ENCODE peak calls at places on chromosome 1, in four cellular contexts. One of them, this sample, is unnamed.

GRCh38 chr1:187689137-187689536 is 860.4 kb downstream of the PLA2G4A start:
- DNase-seq in HepG2: no peak
- DNase-seq in K562: no peak
- DNase-seq in GM12878: no peak
- DNase-seq in this sample: no peak

GRCh38 chr1:166975361-166976129 is at the start of gene ILDR2:
- DNase-seq in K562: peak; percentile 78
- DNase-seq in HepG2: no peak
- DNase-seq in GM12878: no peak
- DNase-seq in this sample: peak; percentile 68

GRCh38 chr1:243264718-243265117 is 8.9 kb downstream of the SDCCAG8 start:
- DNase-seq in GM12878: no peak
- DNase-seq in HepG2: no peak
- DNase-seq in K562: no peak
- DNase-seq in this sample: no peak

GRCh38 chr1:169103443-169103842 is 3.0 kb upstream of the ATP1B1 start:
- DNase-seq in K562: no peak
- DNase-seq in GM12878: no peak
- DNase-seq in HepG2: no peak
- DNase-seq in this sample: no peak

GRCh38 chr1:181117648-181118449 is 29.3 kb downstream of the IER5 start:
- DNase-seq in GM12878: no peak
- DNase-seq in HepG2: no peak
- DNase-seq in K562: no peak
- DNase-seq in this sample: no peak

GRCh38 chr1:40620150-40620549 is 45.3 kb downstream of the RIMS3 start:
- DNase-seq in HepG2: no peak
- DNase-seq in K562: no peak
- DNase-seq in GM12878: no peak
- DNase-seq in this sample: no peak

GRCh38 chr1:24713176-24713575 is 32.1 kb upstream of the CLIC4 start:
- DNase-seq in GM12878: no peak
- DNase-seq in K562: no peak
- DNase-seq in HepG2: no peak
- DNase-seq in this sample: no peak

GRCh38 chr1:47689894-47690293 is 252.1 kb downstream of the FOXD2 start:
- DNase-seq in GM12878: no peak
- DNase-seq in HepG2: no peak
- DNase-seq in K562: no peak
- DNase-seq in this sample: no peak

GRCh38 chr1:162538815-162539431 is 22.6 kb upstream of the UAP1 start:
- DNase-seq in GM12878: no peak
- DNase-seq in K562: no peak
- DNase-seq in HepG2: peak; percentile 9
- DNase-seq in this sample: no peak

GRCh38 chr1:70819231-70819630 is 228.4 kb downstream of the PTGER3 start:
- DNase-seq in HepG2: no peak
- DNase-seq in GM12878: no peak
- DNase-seq in K562: no peak
- DNase-seq in this sample: no peak

GRCh38 chr1:175297291-175297690 is 104.7 kb upstream of the KIAA0040 start:
- DNase-seq in HepG2: no peak
- DNase-seq in GM12878: no peak
- DNase-seq in K562: no peak
- DNase-seq in this sample: no peak

GRCh38 chr1:43329995-43330751 is 7.4 kb upstream of the MPL start:
- DNase-seq in HepG2: no peak
- DNase-seq in K562: peak; percentile 97
- DNase-seq in GM12878: no peak
- DNase-seq in this sample: peak; percentile 31

GRCh38 chr1:22810378-22810777 is 99.7 kb downstream of the EPHB2 start:
- DNase-seq in GM12878: no peak
- DNase-seq in K562: no peak
- DNase-seq in HepG2: no peak
- DNase-seq in this sample: no peak

GRCh38 chr1:69180358-69180757 is 387.4 kb upstream of the LRRC7 start:
- DNase-seq in HepG2: no peak
- DNase-seq in GM12878: no peak
- DNase-seq in K562: no peak
- DNase-seq in this sample: no peak

GRCh38 chr1:203462878-203463277 is 12.7 kb upstream of the PRELP start:
- DNase-seq in GM12878: no peak
- DNase-seq in K562: no peak
- DNase-seq in HepG2: no peak
- DNase-seq in this sample: no peak

GRCh38 chr1:152580433-152580832 is at the start of gene LCE3D:
- DNase-seq in K562: no peak
- DNase-seq in GM12878: no peak
- DNase-seq in HepG2: no peak
- DNase-seq in this sample: no peak

GRCh38 chr1:84497631-84498278 is 8.4 kb upstream of the SPATA1 start:
- DNase-seq in GM12878: no peak
- DNase-seq in HepG2: no peak
- DNase-seq in K562: no peak
- DNase-seq in this sample: no peak

GRCh38 chr1:159790237-159790917 is 9.6 kb downstream of the DUSP23 start:
- DNase-seq in HepG2: peak; percentile 16
- DNase-seq in K562: peak; percentile 49
- DNase-seq in GM12878: no peak
- DNase-seq in this sample: peak; percentile 24

GRCh38 chr1:168112673-168113305 is 23.9 kb downstream of the GPR161 start:
- DNase-seq in GM12878: peak; percentile 27
- DNase-seq in HepG2: no peak
- DNase-seq in K562: no peak
- DNase-seq in this sample: no peak

GRCh38 chr1:108082741-108083562 is 117.2 kb downstream of the SLC25A24 start:
- DNase-seq in K562: no peak
- DNase-seq in HepG2: no peak
- DNase-seq in GM12878: no peak
- DNase-seq in this sample: no peak

GRCh38 chr1:73862343-73862742 is 335.6 kb downstream of the LRRIQ3 start:
- DNase-seq in GM12878: no peak
- DNase-seq in HepG2: no peak
- DNase-seq in K562: no peak
- DNase-seq in this sample: no peak

GRCh38 chr1:173473599-173474011 is 3.5 kb upstream of the PRDX6 start:
- DNase-seq in HepG2: no peak
- DNase-seq in GM12878: no peak
- DNase-seq in K562: peak; percentile 4
- DNase-seq in this sample: no peak

GRCh38 chr1:161119017-161119378 is 1.1 kb downstream of the NIT1 start:
- DNase-seq in HepG2: no peak
- DNase-seq in K562: no peak
- DNase-seq in GM12878: no peak
- DNase-seq in this sample: peak; percentile 18

GRCh38 chr1:211335507-211336157 is 9.0 kb downstream of the TRAF5 start:
- DNase-seq in K562: no peak
- DNase-seq in HepG2: no peak
- DNase-seq in GM12878: no peak
- DNase-seq in this sample: no peak

DNA sequence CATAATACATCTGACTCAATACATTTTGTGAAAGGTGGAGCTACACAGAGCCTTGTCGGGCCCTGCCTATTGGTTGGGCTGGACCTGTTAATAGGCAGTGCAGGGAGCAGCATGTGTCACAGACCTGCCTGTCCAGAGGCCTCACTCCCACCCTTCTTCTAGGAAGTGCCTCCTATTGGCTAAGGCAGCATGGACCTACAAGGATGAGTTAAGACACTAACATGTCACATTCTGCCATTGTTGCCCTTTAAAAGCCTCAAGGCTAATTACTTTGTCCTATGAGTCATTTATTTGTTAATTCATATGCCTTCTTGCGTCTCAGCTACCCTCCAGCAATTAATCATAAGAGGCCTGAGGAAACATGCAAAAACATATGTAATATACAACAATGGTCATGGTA is 33.4 kb downstream of the CD58 start:
- DNase-seq in K562: peak; percentile 45
- DNase-seq in GM12878: no peak
- DNase-seq in HepG2: no peak
- DNase-seq in this sample: no peak
- TF ChIP-seq CREM in K562: no peak
- TF ChIP-seq CREM in GM12878: no peak
- TF ChIP-seq CREM in HepG2: no peak
- TF ChIP-seq CREM in this sample: no peak

GRCh38 chr1:115293006-115293405 is 45.0 kb downstream of the NGF start:
- DNase-seq in K562: no peak
- DNase-seq in GM12878: no peak
- DNase-seq in HepG2: no peak
- DNase-seq in this sample: no peak

GRCh38 chr1:115286431-115287205 is 51.4 kb downstream of the NGF start:
- DNase-seq in GM12878: no peak
- DNase-seq in HepG2: no peak
- DNase-seq in K562: no peak
- DNase-seq in this sample: no peak

GRCh38 chr1:115291731-115292130 is 46.3 kb downstream of the NGF start:
- DNase-seq in HepG2: no peak
- DNase-seq in GM12878: no peak
- DNase-seq in K562: no peak
- DNase-seq in this sample: no peak

GRCh38 chr1:115289940-115290339 is 48.1 kb downstream of the NGF start:
- DNase-seq in GM12878: no peak
- DNase-seq in HepG2: no peak
- DNase-seq in K562: no peak
- DNase-seq in this sample: no peak

DNA sequence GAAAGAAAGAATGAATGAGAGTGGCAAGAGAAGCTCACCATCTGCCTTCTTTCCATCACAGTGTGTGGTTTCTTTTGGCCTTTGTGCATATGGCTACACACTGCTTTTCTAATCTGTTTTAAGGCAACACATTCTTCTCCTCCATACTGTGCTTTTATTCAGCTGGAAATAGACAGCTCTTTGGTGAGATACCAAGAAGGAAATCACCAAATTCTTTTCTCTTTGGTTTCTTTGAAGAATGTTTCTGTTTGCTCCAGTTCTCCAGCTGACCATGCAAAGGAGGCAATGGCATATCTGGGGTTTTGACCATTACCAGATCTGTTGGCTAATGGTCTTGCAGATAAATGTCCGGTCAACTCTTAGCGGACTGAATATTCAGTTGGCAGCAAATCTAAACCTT is 49.2 kb downstream of the NGF start:
- DNase-seq in HepG2: no peak
- DNase-seq in K562: no peak
- DNase-seq in GM12878: no peak
- DNase-seq in this sample: no peak
- TF ChIP-seq ATF2 in HepG2: no peak
- TF ChIP-seq ATF2 in K562: no peak
- TF ChIP-seq ATF2 in GM12878: no peak
- TF ChIP-seq ATF2 in this sample: no peak

DNA sequence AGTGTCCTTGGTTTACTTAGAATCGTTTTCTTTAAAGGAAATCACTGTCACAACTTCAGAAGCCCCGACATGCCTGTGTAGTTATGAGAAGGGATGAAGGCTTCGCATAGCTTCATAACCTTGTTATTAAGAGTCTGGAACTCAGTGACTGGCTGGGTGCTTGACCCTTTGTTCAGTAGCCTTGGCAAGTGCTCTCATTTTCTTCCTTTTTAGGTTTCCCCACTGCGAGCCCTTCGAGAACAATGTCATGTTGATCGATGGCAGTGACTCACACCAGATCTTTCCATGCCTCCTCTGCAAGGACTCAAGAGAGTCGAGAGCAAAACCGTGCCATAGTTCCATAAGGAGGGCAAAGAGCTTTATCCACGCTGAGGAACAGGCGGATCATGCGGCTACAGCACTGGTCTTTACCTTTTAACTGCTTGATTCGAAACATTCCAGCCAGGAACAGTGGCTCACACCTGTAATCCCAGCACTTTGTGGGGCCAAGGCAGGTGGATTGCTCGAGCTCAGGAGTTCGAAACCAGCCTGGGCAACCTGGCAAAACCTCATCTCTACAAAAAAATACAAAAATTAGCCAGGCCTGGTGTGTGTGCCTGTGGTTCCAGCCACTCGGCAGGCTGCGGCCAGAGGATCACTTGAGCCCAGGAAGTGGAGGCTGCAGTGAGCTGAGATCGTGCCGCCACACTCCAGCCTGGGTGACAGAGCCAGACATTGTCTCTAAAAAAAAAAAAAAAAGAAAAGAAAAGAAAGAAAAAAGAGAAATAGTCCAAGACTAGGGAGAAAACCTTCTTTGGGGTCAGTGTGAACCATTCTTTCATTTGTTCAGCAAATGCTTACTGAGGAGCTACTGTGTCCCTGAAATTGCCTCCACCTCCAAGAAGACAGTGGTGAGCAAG is 95.4 kb upstream of the ERRFI1 start:
- DNase-seq in HepG2: peak; percentile 91
- DNase-seq in GM12878: no peak
- DNase-seq in K562: peak; percentile 38
- DNase-seq in this sample: no peak
- TF ChIP-seq CREM in HepG2: no peak
- TF ChIP-seq CREM in GM12878: no peak
- TF ChIP-seq CREM in K562: no peak
- TF ChIP-seq CREM in this sample: no peak

DNA sequence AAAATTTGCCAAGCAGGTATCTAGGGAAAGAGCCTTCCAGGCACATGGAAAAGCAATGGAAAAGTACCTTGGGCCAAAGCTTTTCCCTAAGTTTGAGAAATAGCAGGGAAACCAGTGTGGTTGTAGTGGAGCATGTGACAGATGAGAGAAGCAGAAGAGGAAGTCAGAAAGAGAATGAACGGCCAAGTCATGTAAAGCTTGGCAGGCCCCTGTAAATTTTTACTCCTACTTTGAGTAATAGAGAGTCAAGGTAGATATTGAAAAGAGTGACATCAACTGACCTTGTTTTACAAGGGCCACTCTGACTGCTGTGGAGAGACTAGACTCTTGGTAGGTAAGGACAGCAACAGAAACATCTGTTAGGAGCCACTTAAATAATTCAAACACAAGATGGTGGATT is 180.9 kb upstream of the PRMT6 start:
- DNase-seq in GM12878: no peak
- DNase-seq in K562: no peak
- DNase-seq in HepG2: no peak
- DNase-seq in this sample: no peak
- TF ChIP-seq ATF2 in GM12878: no peak
- TF ChIP-seq ATF2 in K562: no peak
- TF ChIP-seq ATF2 in HepG2: no peak
- TF ChIP-seq ATF2 in this sample: no peak

This sample was measured in WTC11.